ENCODE peak calls at places on chromosomes 5 and 9, in four cellular contexts. D is lower lobe of right lung, Z is right lobe of liver, O is astrocyte. C is an unnamed sample.

GRCh38 chr9:101119206-101119819 is 90.8 kb downstream of the PLPPR1 start:
- DNase-seq in Z (peak), O (no peak), D (peak), C (no peak)

GRCh38 chr9:107927276-107927675 is 437.7 kb upstream of the KLF4 start:
- DNase-seq in O (no peak), D (no peak), Z (no peak), C (no peak)

GRCh38 chr5:52956915-52957747 is 32.0 kb upstream of the ITGA2 start:
- DNase-seq in O (peak), D (no peak), Z (no peak), C (no peak)

GRCh38 chr9:126459126-126459525 is 132.5 kb downstream of the MVB12B start:
- DNase-seq in O (no peak), D (no peak), Z (no peak), C (no peak)

GRCh38 chr5:127746756-127747155 is 43.6 kb downstream of the CCDC192 start:
- DNase-seq in Z (no peak), D (no peak), O (peak), C (no peak)

GRCh38 chr9:99369327-99369722 is 147.2 kb downstream of the SEC61B start:
- DNase-seq in Z (no peak), D (no peak), O (no peak), C (no peak)

GRCh38 chr5:150105898-150106615 is 19.7 kb upstream of the CSF1R start:
- DNase-seq in D (peak), Z (peak), O (no peak), C (no peak)

GRCh38 chr5:169054506-169054905 is 246.4 kb downstream of the SLIT3 start:
- DNase-seq in O (no peak), Z (no peak), D (no peak), C (no peak)

GRCh38 chr9:121217609-121218292 is 16.1 kb upstream of the RAB14 start:
- DNase-seq in D (no peak), O (peak), Z (no peak), C (no peak)

GRCh38 chr5:91038180-91038808 is 344.8 kb downstream of the ARRDC3 start:
- DNase-seq in Z (no peak), O (peak), D (no peak), C (no peak)

GRCh38 chr9:125889524-125890473 is 142.6 kb downstream of the PBX3 start:
- DNase-seq in Z (peak), D (peak), O (peak), C (no peak)

GRCh38 chr9:91758491-91758981 is 191.5 kb downstream of the ROR2 start:
- DNase-seq in D (no peak), Z (no peak), O (no peak), C (no peak)

GRCh38 chr9:114161518-114161917 is 6.2 kb downstream of the COL27A1 start:
- DNase-seq in D (no peak), Z (no peak), O (no peak), C (no peak)

GRCh38 chr5:135041726-135042125 is 7.7 kb upstream of the PITX1 start:
- DNase-seq in O (no peak), D (peak), Z (no peak), C (no peak)

GRCh38 chr5:92556747-92557146 is 1024.3 kb downstream of the NR2F1-AS1 start:
- DNase-seq in O (no peak), D (no peak), Z (no peak), C (no peak)

GRCh38 chr5:74233571-74233970 is 407.0 kb downstream of the ENC1 start:
- DNase-seq in O (peak), Z (no peak), D (no peak), C (no peak)

GRCh38 chr9:96270236-96270635 is 31.7 kb downstream of the HSD17B3 start:
- DNase-seq in O (no peak), Z (no peak), D (no peak), C (no peak)

GRCh38 chr5:108681079-108681921 is 66.4 kb upstream of the FER start:
- DNase-seq in D (no peak), Z (no peak), O (peak), C (no peak)

GRCh38 chr5:142883025-142883424 is 112.8 kb downstream of the ARHGAP26 start:
- DNase-seq in D (no peak), Z (no peak), O (peak), C (peak)

GRCh38 chr5:37838152-37838932 is 1.5 kb downstream of the GDNF start:
- DNase-seq in D (no peak), O (no peak), Z (no peak), C (no peak)

GRCh38 chr5:143106175-143106574 is 297.3 kb downstream of the NR3C1 start:
- DNase-seq in O (peak), Z (peak), D (no peak), C (no peak)

GRCh38 chr5:79255786-79256557 is 20.0 kb downstream of the JMY start:
- DNase-seq in Z (no peak), O (peak), D (no peak), C (no peak)

GRCh38 chr5:149581192-149581861 is at the start of gene ARHGEF37:
- DNase-seq in Z (peak), D (peak), O (no peak), C (peak)

GRCh38 chr9:738209-738915 is 103.1 kb upstream of the DMRT1 start:
- DNase-seq in D (peak), Z (no peak), O (peak), C (peak)

GRCh38 chr5:156824800-156825199 is 25.3 kb upstream of the PPP1R2B start:
- DNase-seq in Z (no peak), O (peak), D (no peak), C (no peak)

GRCh38 chr5:12615141-12615820 is 711.0 kb upstream of the CTNND2 start:
- DNase-seq in Z (no peak), D (no peak), O (peak), C (no peak)

GRCh38 chr5:125657936-125658335 is 765.3 kb upstream of the GRAMD2B start:
- DNase-seq in D (no peak), Z (no peak), O (no peak), C (no peak)

GRCh38 chr9:68697846-68698245 is 7.2 kb upstream of the PIP5K1B start:
- DNase-seq in O (no peak), D (no peak), Z (no peak), C (no peak)

GRCh38 chr9:122463828-122464632 is 13.7 kb downstream of the OR1J1 start:
- DNase-seq in D (no peak), Z (no peak), O (no peak), C (no peak)

GRCh38 chr9:128282500-128282899 is 6.4 kb downstream of the SWI5 start:
- DNase-seq in O (peak), Z (no peak), D (no peak), C (no peak)

GRCh38 chr9:2916382-2916985 is 72.6 kb upstream of the PUM3 start:
- DNase-seq in D (no peak), O (no peak), Z (no peak), C (no peak)
- TF ChIP-seq CTCF in D (no peak), O (no peak), Z (no peak), C (no peak)

GRCh38 chr9:35907732-35908483 is 1.4 kb upstream of the SPAAR start:
- DNase-seq in D (peak), Z (peak), O (peak), C (peak)

GRCh38 chr9:35906923-35907699 is 1.1 kb downstream of the HRCT1 start:
- DNase-seq in O (peak), D (peak), Z (no peak), C (peak)

GRCh38 chr9:35904338-35904737 is 1.7 kb upstream of the HRCT1 start:
- DNase-seq in Z (no peak), O (no peak), D (no peak), C (peak)

GRCh38 chr9:35904966-35905781 is 828 bp upstream of the HRCT1 start:
- DNase-seq in O (peak), D (no peak), Z (no peak), C (peak)

DNA sequence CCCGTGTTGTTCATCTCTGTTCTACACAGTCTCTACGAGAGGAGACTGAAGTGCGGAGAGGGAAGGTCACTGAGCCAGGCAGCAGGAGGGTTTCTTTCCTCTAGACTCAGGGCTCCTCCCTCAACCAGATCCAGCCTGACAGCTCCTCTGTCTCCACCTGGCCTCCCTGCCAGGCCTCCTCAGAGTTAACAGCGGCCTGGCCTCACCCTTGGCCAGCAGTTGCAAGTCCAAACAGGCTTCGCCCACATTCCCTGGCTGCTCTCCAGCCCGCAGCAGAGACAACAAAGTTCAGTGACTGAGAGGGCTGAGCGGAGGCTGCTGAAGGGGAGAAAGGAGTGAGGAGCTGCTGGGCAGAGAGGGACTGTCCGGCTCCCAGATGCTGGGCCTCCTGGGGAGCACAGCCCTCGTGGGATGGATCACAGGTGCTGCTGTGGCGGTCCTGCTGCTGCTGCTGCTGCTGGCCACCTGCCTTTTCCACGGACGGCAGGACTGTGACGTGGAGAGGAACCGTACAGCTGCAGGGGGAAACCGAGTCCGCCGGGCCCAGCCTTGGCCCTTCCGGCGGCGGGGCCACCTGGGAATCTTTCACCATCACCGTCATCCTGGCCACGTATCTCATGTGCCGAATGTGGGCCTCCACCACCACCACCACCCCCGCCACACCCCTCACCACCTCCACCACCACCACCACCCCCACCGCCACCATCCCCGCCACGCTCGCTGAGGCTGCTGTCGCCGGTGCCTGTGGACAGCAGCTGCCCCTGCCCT is at the start of gene HRCT1:
- DNase-seq in O (peak), D (peak), Z (peak), C (peak)
- H3K4me3 ChIP-seq in O (no peak), D (peak), Z (no peak), C (peak)

GRCh38 chr9:111599092-111599947 is at the start of gene PTGR1:
- DNase-seq in Z (peak), D (peak), O (peak), C (peak)
- H3K27ac ChIP-seq in Z (peak), D (peak), O (peak), C (peak)

GRCh38 chr9:132167192-132167591 is 5.3 kb downstream of the NTNG2 start:
- DNase-seq in O (no peak), Z (no peak), D (no peak), C (no peak)

GRCh38 chr9:132168851-132169250 is 7.0 kb downstream of the NTNG2 start:
- DNase-seq in D (no peak), O (no peak), Z (no peak), C (no peak)

GRCh38 chr9:132164604-132165362 is 2.9 kb downstream of the NTNG2 start:
- DNase-seq in D (no peak), O (no peak), Z (peak), C (no peak)

GRCh38 chr9:132168347-132168746 is 6.5 kb downstream of the NTNG2 start:
- DNase-seq in O (peak), D (no peak), Z (no peak), C (no peak)

DNA sequence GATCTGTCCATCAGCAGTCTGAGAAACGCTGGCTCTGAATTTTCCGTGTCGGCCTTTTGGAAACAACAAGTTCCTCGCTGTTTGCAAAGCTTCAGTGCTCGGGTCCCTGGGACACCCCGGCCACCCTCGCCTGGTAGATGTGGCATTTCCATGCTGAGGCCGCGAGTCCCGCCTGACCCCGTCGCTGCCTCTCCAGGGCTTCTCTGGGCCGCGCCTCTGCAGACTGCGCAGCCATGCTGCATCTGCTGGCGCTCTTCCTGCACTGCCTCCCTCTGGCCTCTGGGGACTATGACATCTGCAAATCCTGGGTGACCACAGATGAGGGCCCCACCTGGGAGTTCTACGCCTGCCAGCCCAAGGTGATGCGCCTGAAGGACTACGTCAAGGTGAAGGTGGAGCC is 4.7 kb downstream of the NTNG2 start:
- DNase-seq in Z (no peak), D (no peak), O (no peak), C (no peak)
- TF ChIP-seq CTCF in Z (no peak), D (no peak), O (peak), C (no peak)

GRCh38 chr5:1536298-1537165 is 12.8 kb upstream of the LPCAT1 start:
- DNase-seq in Z (peak), O (no peak), D (peak), C (peak)
- H3K4me3 ChIP-seq in Z (peak), O (no peak), D (peak), C (peak)

DNA sequence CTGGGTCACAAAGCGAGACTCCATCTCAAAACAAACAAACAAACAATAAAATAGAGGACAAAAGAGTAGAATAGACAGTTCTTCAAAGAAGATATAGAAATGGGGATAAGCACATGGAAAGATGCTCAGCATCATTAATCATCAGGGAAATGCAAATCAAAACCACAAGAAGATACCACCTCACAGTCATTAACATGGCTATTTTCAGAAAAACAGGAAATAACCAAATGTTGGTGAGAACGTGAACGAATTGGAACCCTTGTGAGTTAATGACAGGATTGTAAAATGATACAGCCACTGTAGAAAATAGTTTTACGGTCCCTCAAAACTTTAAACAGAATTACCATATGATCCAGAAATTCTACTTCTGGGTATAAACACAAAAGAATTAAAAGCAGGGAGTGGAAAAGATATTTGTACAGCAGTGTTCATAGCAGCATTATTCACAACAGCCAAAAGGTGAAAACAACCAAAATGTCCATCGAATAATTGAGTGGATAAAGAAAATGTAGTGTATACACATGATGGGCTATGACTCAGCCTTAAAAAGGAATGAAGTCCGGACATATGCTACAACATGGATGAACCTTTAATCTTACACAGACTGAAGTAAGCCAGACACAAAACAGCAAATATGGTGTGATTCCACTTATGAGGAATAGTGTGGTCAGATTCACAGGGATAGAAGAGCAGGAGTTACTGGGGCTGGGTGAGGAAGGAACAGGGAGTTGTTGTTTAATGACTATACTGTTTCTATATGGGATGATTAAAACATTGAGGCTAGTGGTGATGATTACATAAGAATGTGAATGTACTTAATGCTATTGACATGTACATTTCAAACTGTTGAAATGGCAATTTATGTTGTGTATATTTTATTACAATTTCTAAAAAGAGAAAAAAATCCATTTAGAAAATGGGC is 19.7 kb downstream of the OR2V2 start:
- DNase-seq in O (no peak), Z (no peak), D (no peak), C (no peak)
- H3K27ac ChIP-seq in O (no peak), Z (no peak), D (no peak), C (no peak)

C was measured in coronary artery.